ENCODE peak calls at places on chromosomes 11 and 22, in eight cellular contexts. D, U, C, N, E, P, X and Y are unnamed samples. For H3K4me1, the result is how much of the 10 kb centered on the place peaks cover.

GRCh38 chr11:61023086-61024035 is 51.9 kb downstream of the CD6 start:
- DNase-seq in D (no peak), U (no peak), C (no peak), N (peak), E (no peak), P (no peak), X (peak), Y (no peak)

GRCh38 chr22:28013611-28014010 is 94.6 kb upstream of the PITPNB start:
- DNase-seq in D (no peak), U (peak), C (no peak), N (no peak), E (no peak), P (peak), X (no peak), Y (no peak)

GRCh38 chr11:93444671-93445073 is 98.5 kb downstream of the SMCO4 start:
- DNase-seq in D (peak), U (no peak), C (no peak), N (no peak), E (no peak), P (peak), X (no peak), Y (no peak)

GRCh38 chr22:48261048-48261621 is 1498.7 kb downstream of the TBC1D22A start:
- DNase-seq in D (no peak), U (no peak), C (no peak), N (no peak), E (no peak), P (no peak), X (no peak), Y (no peak)

GRCh38 chr22:22655452-22656108 is 11.2 kb downstream of the GGTLC2 start:
- DNase-seq in D (no peak), U (no peak), C (no peak), N (no peak), E (no peak), P (no peak), X (no peak), Y (no peak)

GRCh38 chr22:47296405-47297260 is 534.2 kb downstream of the TBC1D22A start:
- DNase-seq in D (peak), U (no peak), C (no peak), N (no peak), E (peak), P (peak), X (peak), Y (no peak)

GRCh38 chr11:64597671-64598101 is 6.7 kb downstream of the SLC22A12 start:
- DNase-seq in D (no peak), U (peak), C (no peak), N (no peak), E (no peak), P (no peak), X (no peak), Y (no peak)

GRCh38 chr11:75778962-75779361 is 10.4 kb downstream of the DGAT2 start:
- DNase-seq in D (no peak), U (peak), C (no peak), N (no peak), E (no peak), P (no peak), X (no peak), Y (no peak)

GRCh38 chr11:21928834-21929233 is 264.1 kb upstream of the ANO5 start:
- DNase-seq in D (no peak), U (no peak), C (no peak), N (no peak), E (no peak), P (no peak), X (no peak), Y (no peak)

GRCh38 chr11:10418259-10418949 is 36.7 kb upstream of the AMPD3 start:
- DNase-seq in D (no peak), U (no peak), C (no peak), N (no peak), E (no peak), P (no peak), X (no peak), Y (no peak)

GRCh38 chr11:8814923-8815240 is 96.1 kb upstream of the AKIP1 start:
- DNase-seq in D (no peak), U (no peak), C (no peak), N (no peak), E (no peak), P (no peak), X (no peak), Y (no peak)

GRCh38 chr11:8811571-8811970 is 99.4 kb upstream of the AKIP1 start:
- DNase-seq in D (no peak), U (no peak), C (no peak), N (no peak), E (no peak), P (no peak), X (no peak), Y (no peak)

GRCh38 chr11:8814209-8814922 is 96.6 kb upstream of the AKIP1 start:
- DNase-seq in D (no peak), U (no peak), C (peak), N (peak), E (no peak), P (no peak), X (no peak), Y (no peak)

GRCh38 chr11:8812438-8812837 is 98.6 kb upstream of the AKIP1 start:
- DNase-seq in D (no peak), U (no peak), C (no peak), N (no peak), E (no peak), P (no peak), X (peak), Y (peak)

DNA sequence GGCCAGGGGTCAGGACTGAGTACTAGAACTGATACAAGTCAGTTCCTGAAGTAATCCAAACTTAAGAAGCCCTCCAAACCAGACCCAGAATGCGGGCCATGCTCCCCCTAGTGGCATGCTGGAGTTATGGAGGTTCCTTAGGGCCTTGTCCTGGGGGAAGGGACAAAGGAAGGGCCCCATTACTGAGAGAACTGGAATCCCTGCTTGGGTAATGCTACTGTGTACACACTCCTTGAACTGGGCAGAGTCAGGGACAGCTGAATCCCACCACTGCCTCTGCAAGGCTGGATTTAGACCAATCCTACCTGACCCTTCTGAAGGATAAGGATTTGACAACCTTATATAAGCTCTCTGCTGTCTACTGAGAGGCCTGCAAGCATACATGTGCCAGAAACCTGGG is 97.3 kb upstream of the AKIP1 start:
- DNase-seq in D (peak), U (no peak), C (peak), N (peak), E (no peak), P (peak), X (peak), Y (no peak)
- TF ChIP-seq POLR2AphosphoS5 in D (no peak), U (no peak), C (no peak), N (no peak), E (no peak), P (no peak), X (no peak), Y (no peak)

GRCh38 chr22:19614546-19614884 is 90.3 kb upstream of the CLDN5 start:
- DNase-seq in D (no peak), U (no peak), C (no peak), N (no peak), E (no peak), P (no peak), X (no peak), Y (no peak)
- H3K4me1 ChIP-seq in D (under half), U (under half), C (under half), N (under half), E (under half), P (under half), X (under half), Y (under half)

GRCh38 chr11:130902380-130902779 is 13.9 kb downstream of the SNX19 start:
- DNase-seq in D (no peak), U (no peak), C (no peak), N (no peak), E (no peak), P (no peak), X (no peak), Y (no peak)
- TF ChIP-seq POLR2AphosphoS5 in D (no peak), U (no peak), C (no peak), N (no peak), E (no peak), P (no peak), X (no peak), Y (no peak)

GRCh38 chr11:66070604-66071325 is 693 bp downstream of the PACS1 start:
- DNase-seq in D (peak), U (peak), C (peak), N (peak), E (no peak), P (peak), X (peak), Y (peak)
- H3K4me1 ChIP-seq in D (under half), U (half or more), C (under half), N (under half), E (under half), P (under half), X (under half), Y (under half)

DNA sequence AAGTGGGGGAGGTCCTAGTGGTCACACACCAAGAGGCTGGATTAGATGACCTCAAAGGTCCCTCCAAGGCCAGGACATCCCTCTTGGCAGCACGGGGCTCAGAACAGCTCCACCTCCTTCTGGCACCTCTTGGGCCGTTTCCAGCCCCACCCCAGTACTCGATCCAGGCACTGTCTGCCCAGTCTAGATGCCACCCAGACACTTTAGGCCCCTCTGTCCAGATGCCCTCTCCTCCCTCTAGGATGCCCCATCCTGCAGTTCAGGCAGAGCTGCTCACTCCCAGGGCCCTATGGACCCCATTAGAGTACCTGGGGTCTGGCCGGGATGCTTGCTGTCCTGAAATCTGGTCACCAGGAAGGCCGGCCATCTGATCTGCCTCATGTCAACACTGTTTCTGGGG is 34.7 kb upstream of the PRR5 start:
- DNase-seq in D (no peak), U (no peak), C (no peak), N (no peak), E (peak), P (no peak), X (no peak), Y (no peak)
- TF ChIP-seq POLR2AphosphoS5 in D (no peak), U (no peak), C (no peak), N (no peak), E (no peak), P (no peak), X (no peak), Y (no peak)

DNA sequence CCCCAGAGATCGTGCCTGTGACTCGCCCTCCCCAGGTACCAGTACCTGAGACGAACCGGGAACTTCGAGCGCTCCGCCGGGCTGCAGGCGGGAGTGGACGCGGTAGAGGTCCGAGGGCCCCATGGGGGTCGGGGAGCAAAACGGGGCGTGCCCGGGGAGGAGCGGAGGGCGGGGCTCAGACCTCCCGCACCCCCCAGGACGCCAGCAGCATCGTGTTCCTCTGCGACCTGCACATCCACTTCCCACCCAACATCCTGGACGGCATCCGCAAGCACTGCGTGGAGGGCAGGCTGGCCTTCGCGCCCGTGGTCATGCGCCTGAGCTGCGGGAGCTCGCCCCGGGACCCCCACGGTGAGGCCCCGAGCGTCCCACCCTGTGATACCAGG is 10.8 kb downstream of the B4GALNT4 start:
- DNase-seq in D (no peak), U (no peak), C (no peak), N (no peak), E (no peak), P (no peak), X (no peak), Y (no peak)
- H3K4me1 ChIP-seq in D (under half), U (under half), C (under half), N (under half), E (under half), P (under half), X (under half), Y (under half)

GRCh38 chr22:41367039-41367679 is 14.6 kb upstream of the TEF start:
- DNase-seq in D (peak), U (peak), C (peak), N (peak), E (peak), P (peak), X (peak), Y (peak)
- TF ChIP-seq POLR2AphosphoS5 in D (peak), U (peak), C (peak), N (peak), E (peak), P (no peak), X (peak), Y (peak)

DNA sequence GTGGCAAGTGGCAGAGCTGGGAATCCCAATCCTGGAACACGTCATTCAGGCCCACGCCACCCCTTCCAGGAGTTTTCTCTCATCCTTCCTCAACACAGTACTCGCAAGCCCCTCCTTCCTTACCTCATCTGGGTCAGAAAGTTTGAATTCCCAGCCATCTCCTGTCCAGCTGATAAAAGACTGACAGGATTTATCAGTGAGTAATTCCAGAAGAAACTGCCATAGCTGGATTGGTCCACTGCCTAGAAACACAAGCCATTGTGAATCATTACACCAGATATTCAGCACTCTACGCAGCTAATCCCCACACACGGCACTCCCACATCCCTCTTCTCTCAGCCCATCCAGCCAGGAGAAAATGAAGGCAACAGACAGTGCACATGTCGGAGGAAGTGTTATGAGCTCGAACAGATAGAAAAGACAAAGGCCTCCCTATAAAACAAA is 124.0 kb downstream of the ETS1 start:
- DNase-seq in D (no peak), U (no peak), C (peak), N (no peak), E (no peak), P (no peak), X (no peak), Y (no peak)
- H3K4me1 ChIP-seq in D (under half), U (half or more), C (under half), N (under half), E (half or more), P (under half), X (under half), Y (under half)

GRCh38 chr11:111361082-111361801 is 17.8 kb downstream of the POU2AF1 start:
- DNase-seq in D (no peak), U (no peak), C (no peak), N (no peak), E (no peak), P (no peak), X (no peak), Y (no peak)
- TF ChIP-seq POLR2AphosphoS5 in D (no peak), U (no peak), C (no peak), N (no peak), E (no peak), P (no peak), X (no peak), Y (no peak)